ENCODE peak calls at places on chromosomes 4 and X, in five cellular contexts. M is left colon, F is coronary artery, O is GM23248, T is M059J. J is an unnamed sample.

GRCh38 chrX:149259241-149259640 is 245.9 kb downstream of the IDS start:
- DNase-seq in M (no peak), F (no peak), O (peak), T (peak), J (no peak)

GRCh38 chrX:56764975-56765791 is 36.1 kb downstream of the NBDY start:
- DNase-seq in M (no peak), F (peak), O (no peak), T (no peak), J (no peak)

GRCh38 chrX:25998687-25999086 is 139.5 kb upstream of the MAGEB18 start:
- DNase-seq in M (no peak), F (no peak), O (no peak), T (no peak), J (no peak)

GRCh38 chrX:140229187-140229586 is 263.9 kb upstream of the CXorf66 start:
- DNase-seq in M (no peak), F (no peak), O (no peak), T (no peak), J (no peak)

GRCh38 chr4:78606035-78606434 is 54.5 kb downstream of the ANXA3 start:
- DNase-seq in M (no peak), F (no peak), O (no peak), T (no peak), J (no peak)

GRCh38 chrX:135931644-135932487 is 38.4 kb downstream of the SAGE1 start:
- DNase-seq in M (no peak), F (no peak), O (peak), T (peak), J (no peak)

GRCh38 chrX:47484885-47485284 is 1.9 kb upstream of the ZNF41 start:
- DNase-seq in M (no peak), F (no peak), O (no peak), T (no peak), J (no peak)

GRCh38 chr4:2570551-2571222 is 34.2 kb downstream of the FAM193A start:
- DNase-seq in M (no peak), F (no peak), O (no peak), T (no peak), J (no peak)

GRCh38 chr4:39658756-39659155 is 20.1 kb upstream of the SMIM14 start:
- DNase-seq in M (no peak), F (no peak), O (peak), T (no peak), J (no peak)

GRCh38 chr4:120692964-120693363 is 229.6 kb downstream of the PRDM5 start:
- DNase-seq in M (peak), F (no peak), O (peak), T (peak), J (no peak)

GRCh38 chr4:140260227-140260626 is 106.2 kb upstream of the MAML3 start:
- DNase-seq in M (no peak), F (no peak), O (peak), T (peak), J (no peak)

GRCh38 chr4:3801931-3802550 is 35.9 kb downstream of the ADRA2C start:
- DNase-seq in M (no peak), F (no peak), O (no peak), T (no peak), J (no peak)

GRCh38 chr4:121650741-121651140 is 46.0 kb downstream of the ANXA5 start:
- DNase-seq in M (no peak), F (no peak), O (no peak), T (no peak), J (no peak)

GRCh38 chrX:77572322-77572721 is 125.1 kb downstream of the FGF16 start:
- DNase-seq in M (no peak), F (no peak), O (peak), T (peak), J (no peak)

GRCh38 chrX:145953628-145954027 is 136.0 kb downstream of the SLITRK2 start:
- DNase-seq in M (no peak), F (no peak), O (no peak), T (no peak), J (no peak)

GRCh38 chrX:66110112-66110511 is 53.9 kb upstream of the HEPH start:
- DNase-seq in M (no peak), F (no peak), O (peak), T (peak), J (no peak)

GRCh38 chr4:25346913-25347312 is 30.1 kb upstream of the ANAPC4 start:
- DNase-seq in M (no peak), F (no peak), O (no peak), T (no peak), J (no peak)

GRCh38 chr4:159077702-159078495 is 25.0 kb upstream of the RAPGEF2 start:
- DNase-seq in M (no peak), F (no peak), O (no peak), T (peak), J (no peak)

GRCh38 chr4:40550900-40551546 is 78.6 kb downstream of the RBM47 start:
- DNase-seq in M (no peak), F (no peak), O (peak), T (peak), J (no peak)

GRCh38 chr4:147160908-147161513 is 215.3 kb upstream of the TTC29 start:
- DNase-seq in M (no peak), F (no peak), O (peak), T (peak), J (no peak)

GRCh38 chr4:85744950-85745349 is 270.0 kb downstream of the ARHGAP24 start:
- DNase-seq in M (no peak), F (no peak), O (peak), T (peak), J (no peak)

GRCh38 chr4:81635747-81636146 is 164.0 kb upstream of the RASGEF1B start:
- DNase-seq in M (peak), F (no peak), O (no peak), T (peak), J (no peak)

GRCh38 chr4:147362868-147363440 is 117.9 kb upstream of the EDNRA start:
- DNase-seq in M (peak), F (no peak), O (no peak), T (peak), J (no peak)

GRCh38 chr4:38075370-38076152 is 115.4 kb downstream of the PTTG2 start:
- DNase-seq in M (peak), F (no peak), O (peak), T (peak), J (no peak)